ENCODE peak calls at places on chromosomes 4 and X, in four cellular contexts. One of them, this sample, is unnamed.

GRCh38 chr4:3475713-3476260 is 12.7 kb downstream of the DOK7 start:
- DNase-seq in A549: no peak
- DNase-seq in HepG2: no peak
- DNase-seq in GM12878: no peak
- DNase-seq in this sample: no peak

GRCh38 chr4:140090215-140090731 is 63.7 kb downstream of the MAML3 start:
- DNase-seq in A549: peak; percentile 84
- DNase-seq in HepG2: peak; percentile 16
- DNase-seq in GM12878: no peak
- DNase-seq in this sample: no peak

GRCh38 chr4:178105223-178105622 is 663.0 kb upstream of the AGA start:
- DNase-seq in A549: no peak
- DNase-seq in HepG2: no peak
- DNase-seq in GM12878: no peak
- DNase-seq in this sample: no peak

GRCh38 chrX:17009856-17010650 is 63.6 kb downstream of the REPS2 start:
- DNase-seq in A549: no peak
- DNase-seq in HepG2: no peak
- DNase-seq in GM12878: no peak
- DNase-seq in this sample: no peak

GRCh38 chr4:81215219-81215892 is at the start of gene PRKG2:
- DNase-seq in A549: no peak
- DNase-seq in HepG2: no peak
- DNase-seq in GM12878: no peak
- DNase-seq in this sample: no peak

GRCh38 chr4:73869130-73870055 is at the start of gene CXCL1:
- DNase-seq in A549: peak; percentile 19
- DNase-seq in HepG2: no peak
- DNase-seq in GM12878: no peak
- DNase-seq in this sample: peak; percentile 7

GRCh38 chr4:93832097-93832496 is 3.5 kb downstream of the ATOH1 start:
- DNase-seq in A549: no peak
- DNase-seq in HepG2: no peak
- DNase-seq in GM12878: no peak
- DNase-seq in this sample: no peak

GRCh38 chr4:109424093-109424818 is 9.4 kb upstream of the SEC24B start:
- DNase-seq in A549: no peak
- DNase-seq in HepG2: no peak
- DNase-seq in GM12878: no peak
- DNase-seq in this sample: no peak

GRCh38 chr4:95549246-95550138 is 719 bp upstream of the UNC5C start:
- DNase-seq in A549: peak; percentile 24
- DNase-seq in HepG2: no peak
- DNase-seq in GM12878: peak; percentile 38
- DNase-seq in this sample: peak; percentile 63

GRCh38 chr4:19021617-19022016 is 1000.1 kb upstream of the LCORL start:
- DNase-seq in A549: no peak
- DNase-seq in HepG2: no peak
- DNase-seq in GM12878: no peak
- DNase-seq in this sample: no peak

GRCh38 chrX:133448512-133449076 is 33.3 kb upstream of the GPC4 start:
- DNase-seq in A549: no peak
- DNase-seq in HepG2: no peak
- DNase-seq in GM12878: no peak
- DNase-seq in this sample: no peak
- TF ChIP-seq SMC3 in A549: no peak
- TF ChIP-seq SMC3 in HepG2: no peak
- TF ChIP-seq SMC3 in GM12878: no peak
- TF ChIP-seq SMC3 in this sample: no peak

DNA sequence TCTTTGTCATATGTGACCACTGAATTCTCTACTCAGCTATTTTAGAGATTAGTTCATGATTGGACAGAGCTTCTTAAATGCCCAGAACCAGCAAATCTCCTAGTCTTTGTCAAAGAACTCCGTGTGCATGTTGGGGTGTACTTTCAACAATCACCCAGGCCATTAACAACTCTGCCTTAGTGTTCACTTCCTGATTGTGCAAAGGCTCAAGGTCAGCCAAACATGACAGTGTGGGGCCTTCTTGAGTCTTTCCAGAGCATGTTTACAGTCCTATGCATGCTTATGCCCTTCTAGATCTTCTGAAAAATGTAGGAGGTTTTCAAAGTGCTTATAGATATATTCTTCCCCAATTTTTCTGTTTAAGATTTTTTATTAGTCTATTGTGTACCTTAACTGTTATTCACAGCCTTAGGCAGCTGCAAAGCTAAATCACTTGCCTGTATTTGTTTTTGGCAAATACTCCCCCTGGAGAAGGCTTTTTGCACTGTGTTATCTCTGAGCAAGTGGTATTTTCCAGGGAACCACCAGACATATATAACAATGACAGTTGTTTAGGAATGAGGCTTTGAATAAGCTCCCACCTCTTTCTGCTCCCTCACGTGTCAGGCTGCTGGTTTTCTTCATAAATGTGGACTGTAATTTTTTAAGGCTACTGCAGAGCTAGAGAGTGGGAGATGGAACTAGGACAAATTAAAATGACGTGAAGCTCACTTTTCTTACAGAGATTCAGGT is 24.0 kb upstream of the DRP2 start:
- DNase-seq in A549: no peak
- DNase-seq in HepG2: peak; percentile 41
- DNase-seq in GM12878: no peak
- DNase-seq in this sample: no peak
- TF ChIP-seq CHD2 in A549: no peak
- TF ChIP-seq CHD2 in HepG2: no peak
- TF ChIP-seq CHD2 in GM12878: no peak
- TF ChIP-seq CHD2 in this sample: no peak

DNA sequence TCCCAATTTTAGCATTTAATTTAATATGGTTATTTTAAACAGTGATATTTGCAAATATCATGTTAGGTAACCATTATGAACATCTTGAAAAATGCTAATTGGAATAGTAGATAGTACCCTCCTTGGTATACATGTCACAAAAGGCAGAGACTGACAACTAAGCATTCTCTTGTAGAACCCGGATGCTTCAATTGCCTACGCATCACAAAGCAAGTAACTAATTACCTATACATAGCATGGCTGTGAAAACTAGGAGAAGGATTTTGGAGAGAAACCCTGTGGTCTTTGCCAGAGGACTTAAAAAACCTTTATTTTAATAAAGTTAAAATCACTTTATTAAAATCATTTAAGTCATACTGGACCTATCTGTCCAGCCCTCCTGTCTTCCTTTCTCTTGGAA is 764.1 kb upstream of the TENM3 start:
- DNase-seq in A549: no peak
- DNase-seq in HepG2: no peak
- DNase-seq in GM12878: no peak
- DNase-seq in this sample: no peak
- TF ChIP-seq SMC3 in A549: no peak
- TF ChIP-seq SMC3 in HepG2: no peak
- TF ChIP-seq SMC3 in GM12878: no peak
- TF ChIP-seq SMC3 in this sample: no peak

DNA sequence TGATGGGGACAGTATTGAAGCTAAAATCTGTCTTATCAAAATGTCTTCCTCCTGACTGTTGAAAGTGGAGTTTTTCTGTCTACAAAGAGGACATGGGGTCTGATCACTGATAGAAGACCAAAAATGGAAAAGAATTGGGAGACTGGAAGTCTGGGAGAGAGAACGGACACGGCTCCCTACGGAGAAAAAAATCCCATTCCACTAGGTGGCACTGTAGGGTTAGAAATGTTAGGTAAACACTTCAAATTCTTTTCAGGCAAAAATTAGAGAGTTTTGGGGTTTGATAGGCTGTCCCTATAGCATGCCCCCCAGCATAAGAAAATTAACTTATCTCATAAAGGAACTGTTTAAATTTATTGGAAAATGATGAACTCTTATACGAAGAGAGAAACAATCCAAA is 200.5 kb downstream of the FAM133A start:
- DNase-seq in A549: peak; percentile 11
- DNase-seq in HepG2: peak; percentile 1
- DNase-seq in GM12878: no peak
- DNase-seq in this sample: peak; percentile 16
- TF ChIP-seq CHD2 in A549: no peak
- TF ChIP-seq CHD2 in HepG2: no peak
- TF ChIP-seq CHD2 in GM12878: no peak
- TF ChIP-seq CHD2 in this sample: no peak

GRCh38 chr4:149933883-149934282 is 118.2 kb upstream of the IQCM start:
- DNase-seq in A549: no peak
- DNase-seq in HepG2: no peak
- DNase-seq in GM12878: no peak
- DNase-seq in this sample: no peak
- TF ChIP-seq SMC3 in A549: no peak
- TF ChIP-seq SMC3 in HepG2: no peak
- TF ChIP-seq SMC3 in GM12878: no peak
- TF ChIP-seq SMC3 in this sample: no peak

GRCh38 chr4:155704841-155705404 is 38.3 kb downstream of the GUCY1A1 start:
- DNase-seq in A549: no peak
- DNase-seq in HepG2: no peak
- DNase-seq in GM12878: no peak
- DNase-seq in this sample: no peak

GRCh38 chr4:155703486-155704227 is 37.0 kb downstream of the GUCY1A1 start:
- DNase-seq in A549: no peak
- DNase-seq in HepG2: no peak
- DNase-seq in GM12878: peak; percentile 21
- DNase-seq in this sample: no peak

GRCh38 chr4:155707251-155707650 is 40.6 kb downstream of the GUCY1A1 start:
- DNase-seq in A549: no peak
- DNase-seq in HepG2: no peak
- DNase-seq in GM12878: no peak
- DNase-seq in this sample: no peak

GRCh38 chr4:155708782-155709181 is 42.1 kb downstream of the GUCY1A1 start:
- DNase-seq in A549: no peak
- DNase-seq in HepG2: no peak
- DNase-seq in GM12878: no peak
- DNase-seq in this sample: no peak

GRCh38 chr4:155705664-155706063 is 39.0 kb downstream of the GUCY1A1 start:
- DNase-seq in A549: peak; percentile 26
- DNase-seq in HepG2: peak; percentile 4
- DNase-seq in GM12878: no peak
- DNase-seq in this sample: no peak
- TF ChIP-seq CHD2 in A549: no peak
- TF ChIP-seq CHD2 in HepG2: no peak
- TF ChIP-seq CHD2 in GM12878: no peak
- TF ChIP-seq CHD2 in this sample: no peak

DNA sequence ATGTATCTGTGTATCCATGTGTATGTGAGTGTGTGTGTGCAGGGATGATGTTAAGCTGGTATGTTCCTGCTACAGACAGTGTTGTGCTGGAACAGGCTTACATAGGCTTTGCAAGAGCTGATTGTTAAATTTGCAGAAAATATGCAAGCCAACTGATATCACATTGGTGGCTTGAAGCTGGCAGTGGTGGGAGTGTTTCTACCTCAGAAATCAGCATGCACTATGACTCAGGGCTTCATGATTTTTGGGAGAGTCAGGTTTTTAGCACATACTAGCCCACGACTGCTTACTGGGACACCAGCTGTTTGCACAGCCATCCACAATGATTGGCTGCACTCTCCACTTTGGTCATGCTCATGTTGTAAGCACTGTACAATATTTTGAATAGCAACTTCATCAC is 261.8 kb downstream of the DHX15 start:
- DNase-seq in A549: no peak
- DNase-seq in HepG2: no peak
- DNase-seq in GM12878: no peak
- DNase-seq in this sample: no peak
- TF ChIP-seq SMC3 in A549: no peak
- TF ChIP-seq SMC3 in HepG2: no peak
- TF ChIP-seq SMC3 in GM12878: no peak
- TF ChIP-seq SMC3 in this sample: no peak

This sample was measured in SK-N-SH.